ENCODE peak calls at places on chromosome 2, in six cellular contexts. B is activated naive CD4-positive, alpha-beta T cell treated with Interleukin-2 at 50 U/mL for 16 hours; F is NAMALWA; R is activated CD8-positive, alpha-beta memory T cell treated with anti-CD3 and anti-CD28 coated beads, Interleukin-2, amount 50 U/mL, for 48 hours; V is occipital lobe; G is stimulated activated naive CD8-positive, alpha-beta T cell treated with anti-CD3 and anti-CD28 coated beads, Interleukin-15, Interleukin-2, amounts not matched to agents 100 U/mL and 50 U/mL, for 24 hours. K is an unnamed sample.

GRCh38 chr2:101736861-101737291 is 39.4 kb downstream of the MAP4K4 start:
- DNase-seq in B (peak; percentile 47), F (no peak), R (no peak), V (no peak), G (no peak), K (no peak)

GRCh38 chr2:85956647-85957039 is 67.9 kb upstream of the ST3GAL5 start:
- DNase-seq in B (no peak), F (no peak), R (no peak), V (no peak), G (no peak), K (no peak)

GRCh38 chr2:129008881-129009554 is 690.4 kb upstream of the HS6ST1 start:
- DNase-seq in B (no peak), F (no peak), R (no peak), V (no peak), G (no peak), K (no peak)

GRCh38 chr2:61726456-61727209 is 127.2 kb downstream of the FAM161A start:
- DNase-seq in B (no peak), F (no peak), R (no peak), V (no peak), G (no peak), K (no peak)

GRCh38 chr2:20050712-20051517 is 513 bp downstream of the LAPTM4A start:
- DNase-seq in B (peak; percentile 21), F (peak; percentile 76), R (peak; percentile 64), V (peak; percentile 48), G (peak; percentile 30), K (no peak)

GRCh38 chr2:217204358-217204757 is 344.5 kb upstream of the TNP1 start:
- DNase-seq in B (no peak), F (no peak), R (no peak), V (no peak), G (no peak), K (no peak)

GRCh38 chr2:16400127-16400623 is 265.5 kb downstream of the CYRIA start:
- DNase-seq in B (no peak), F (no peak), R (no peak), V (no peak), G (no peak), K (no peak)

GRCh38 chr2:19045151-19045550 is 313.3 kb downstream of the OSR1 start:
- DNase-seq in B (no peak), F (no peak), R (no peak), V (no peak), G (no peak), K (no peak)

GRCh38 chr2:96116879-96117533 is 635 bp upstream of the ADRA2B start:
- DNase-seq in B (peak; percentile 63), F (peak; percentile 58), R (peak; percentile 88), V (no peak), G (peak; percentile 78), K (no peak)

GRCh38 chr2:230762317-230762896 is 49.8 kb downstream of the CAB39 start:
- DNase-seq in B (peak; percentile 24), F (peak; percentile 67), R (no peak), V (no peak), G (peak; percentile 39), K (no peak)

GRCh38 chr2:241498115-241499070 is 10.0 kb downstream of the STK25 start:
- DNase-seq in B (no peak), F (no peak), R (no peak), V (no peak), G (no peak), K (peak; percentile 85)

GRCh38 chr2:216870508-216871332 is 10.9 kb upstream of the TNP1 start:
- DNase-seq in B (no peak), F (no peak), R (no peak), V (no peak), G (no peak), K (no peak)

GRCh38 chr2:222842517-222843174 is 18.2 kb upstream of the ACSL3 start:
- DNase-seq in B (no peak), F (no peak), R (no peak), V (no peak), G (no peak), K (no peak)

GRCh38 chr2:60007666-60008065 is 545.8 kb downstream of the BCL11A start:
- DNase-seq in B (no peak), F (no peak), R (no peak), V (no peak), G (no peak), K (no peak)

GRCh38 chr2:32284321-32284720 is 6.6 kb downstream of the YIPF4 start:
- DNase-seq in B (no peak), F (no peak), R (no peak), V (no peak), G (no peak), K (no peak)

GRCh38 chr2:9226458-9227380 is 20.1 kb downstream of the ASAP2 start:
- DNase-seq in B (no peak), F (no peak), R (no peak), V (no peak), G (no peak), K (peak; percentile 72)

GRCh38 chr2:96464651-96465050 is 40.5 kb downstream of the NEURL3 start:
- DNase-seq in B (no peak), F (no peak), R (no peak), V (no peak), G (no peak), K (no peak)

GRCh38 chr2:11278219-11278618 is 66.2 kb downstream of the ROCK2 start:
- DNase-seq in B (no peak), F (no peak), R (no peak), V (no peak), G (no peak), K (no peak)

GRCh38 chr2:66432801-66433694 is 1.9 kb upstream of the MEIS1 start:
- DNase-seq in B (no peak), F (no peak), R (peak; percentile 58), V (peak; percentile 90), G (no peak), K (no peak)

GRCh38 chr2:230777681-230778080 is 65.0 kb downstream of the CAB39 start:
- DNase-seq in B (no peak), F (no peak), R (no peak), V (no peak), G (no peak), K (no peak)

GRCh38 chr2:26619649-26620605 is 21.2 kb downstream of the CIB4 start:
- DNase-seq in B (no peak), F (no peak), R (no peak), V (no peak), G (no peak), K (no peak)

GRCh38 chr2:148888003-148888501 is 13.0 kb downstream of the KIF5C start:
- DNase-seq in B (peak; percentile 19), F (no peak), R (peak; percentile 57), V (no peak), G (peak; percentile 21), K (no peak)

GRCh38 chr2:24342110-24342910 is 18.0 kb downstream of the ITSN2 start:
- DNase-seq in B (no peak), F (peak; percentile 53), R (no peak), V (no peak), G (no peak), K (no peak)

GRCh38 chr2:236545814-236546480 is 23.7 kb upstream of the ACKR3 start:
- DNase-seq in B (no peak), F (peak; percentile 79), R (no peak), V (no peak), G (peak; percentile 28), K (no peak)

GRCh38 chr2:46267616-46268015 is 29.6 kb upstream of the EPAS1 start:
- DNase-seq in B (no peak), F (no peak), R (no peak), V (no peak), G (no peak), K (no peak)

GRCh38 chr2:140392824-140393223 is 1612.6 kb upstream of the NXPH2 start:
- DNase-seq in B (no peak), F (no peak), R (no peak), V (no peak), G (no peak), K (no peak)

GRCh38 chr2:240571314-240571973 is 3.2 kb downstream of the RNPEPL1 start:
- DNase-seq in B (no peak), F (no peak), R (no peak), V (no peak), G (no peak), K (no peak)

K was measured in vagina.